ENCODE peak calls at places on chromosomes 2 and 18, in five cellular contexts. D is fibroblast of pulmonary artery; P is SK-N-DZ; N is glomerular endothelial cell; V is stimulated activated naive B cell treated with anti-CD40 and anti-IgM and Interleukin-4, amounts not matched to agents 10 μg/mL and 1 μg/mL and 100 μg/mL, for 72 hours. C is an unnamed sample.

GRCh38 chr2:151630372-151630771 is 103.9 kb downstream of the NEB start:
- DNase-seq in V (no peak), D (no peak), N (no peak), P (no peak), C (no peak)

GRCh38 chr18:832085-832681 is 20.1 kb upstream of the YES1 start:
- DNase-seq in D (no peak), P (peak), V (no peak), N (no peak), C (no peak)

GRCh38 chr2:200968162-200968561 is 4.7 kb upstream of the ORC2 start:
- DNase-seq in D (peak), P (no peak), N (no peak), V (no peak), C (no peak)

GRCh38 chr2:8582850-8583399 is 98.9 kb upstream of the ID2 start:
- DNase-seq in D (no peak), N (no peak), P (no peak), V (no peak), C (no peak)

GRCh38 chr2:127049927-127050802 is 56.8 kb downstream of the BIN1 start:
- DNase-seq in N (no peak), D (peak), V (no peak), P (peak), C (peak)

GRCh38 chr2:158575051-158575635 is 118.4 kb downstream of the PKP4 start:
- DNase-seq in V (no peak), N (peak), D (peak), P (no peak), C (no peak)

GRCh38 chr2:5791371-5791770 is 99.2 kb downstream of the SOX11 start:
- DNase-seq in P (no peak), V (no peak), D (no peak), N (no peak), C (no peak)

GRCh38 chr2:6531304-6531703 is 334.4 kb downstream of the CMPK2 start:
- DNase-seq in D (no peak), P (no peak), V (no peak), N (no peak), C (no peak)

GRCh38 chr2:214410128-214410775 is 602 bp upstream of the VWC2L start:
- DNase-seq in D (no peak), V (no peak), N (no peak), P (peak), C (no peak)

GRCh38 chr2:237447496-237447895 is 33.5 kb upstream of the COL6A3 start:
- DNase-seq in V (no peak), D (no peak), N (no peak), P (no peak), C (no peak)

GRCh38 chr2:72127401-72128058 is 20.1 kb downstream of the CYP26B1 start:
- DNase-seq in P (no peak), N (no peak), V (no peak), D (no peak), C (no peak)

GRCh38 chr2:79389475-79389874 is 123.4 kb upstream of the CTNNA2 start:
- DNase-seq in D (no peak), V (no peak), N (no peak), P (no peak), C (no peak)

GRCh38 chr2:60140180-60140579 is 413.3 kb downstream of the BCL11A start:
- DNase-seq in V (no peak), P (no peak), D (no peak), N (no peak), C (no peak)

GRCh38 chr2:170170281-170171035 is 7.5 kb upstream of the MYO3B start:
- DNase-seq in N (no peak), V (no peak), P (no peak), D (no peak), C (no peak)

GRCh38 chr18:21672868-21673267 is 31.7 kb downstream of the ABHD3 start:
- DNase-seq in V (no peak), N (no peak), D (no peak), P (no peak), C (no peak)

GRCh38 chr2:232038251-232038897 is 76.9 kb downstream of the DIS3L2 start:
- DNase-seq in V (no peak), P (no peak), D (peak), N (no peak), C (no peak)

GRCh38 chr2:121307048-121307447 is 22.0 kb upstream of the TFCP2L1 start:
- DNase-seq in V (no peak), P (no peak), D (no peak), N (no peak), C (no peak)

GRCh38 chr2:229431331-229431954 is 160.4 kb upstream of the PID1 start:
- DNase-seq in D (peak), V (no peak), N (no peak), P (peak), C (peak)

GRCh38 chr2:160075171-160075570 is 12.8 kb upstream of the PLA2R1 start:
- DNase-seq in V (no peak), P (no peak), N (peak), D (peak), C (peak)

GRCh38 chr2:237471457-237472186 is 15.4 kb upstream of the MLPH start:
- DNase-seq in P (peak), N (no peak), D (no peak), V (no peak), C (peak)

GRCh38 chr2:24115057-24115456 is 8.1 kb downstream of the PFN4 start:
- DNase-seq in N (no peak), D (peak), V (no peak), P (no peak), C (no peak)

GRCh38 chr18:59087391-59087790 is 52.3 kb upstream of the SEC11C start:
- DNase-seq in N (no peak), V (no peak), D (no peak), P (no peak), C (no peak)

GRCh38 chr2:62724886-62725711 is 19.6 kb downstream of the EHBP1 start:
- DNase-seq in D (no peak), P (no peak), V (no peak), N (no peak), C (no peak)

GRCh38 chr2:38446972-38447561 is 70.0 kb upstream of the ATL2 start:
- DNase-seq in P (no peak), V (no peak), N (no peak), D (no peak), C (no peak)

GRCh38 chr2:11325961-11326691 is 18.3 kb downstream of the ROCK2 start:
- DNase-seq in P (no peak), D (no peak), V (no peak), N (no peak), C (no peak)

GRCh38 chr2:38443021-38443541 is 66.0 kb upstream of the ATL2 start:
- DNase-seq in D (peak), N (no peak), V (no peak), P (peak), C (no peak)

GRCh38 chr2:140842110-140842509 is 1288.7 kb downstream of the LRP1B start:
- DNase-seq in D (no peak), V (no peak), N (no peak), P (no peak), C (no peak)

GRCh38 chr2:239276813-239277193 is 124.0 kb downstream of the HDAC4 start:
- DNase-seq in N (no peak), D (no peak), V (no peak), P (peak), C (no peak)

GRCh38 chr18:12518326-12518725 is 110.6 kb downstream of the PRELID3A start:
- DNase-seq in N (no peak), D (peak), V (no peak), P (no peak), C (no peak)

GRCh38 chr18:27413495-27414401 is 228.6 kb upstream of the CHST9 start:
- DNase-seq in D (peak), N (no peak), P (peak), V (no peak), C (no peak)

GRCh38 chr2:48249093-48249492 is 280.9 kb upstream of the STON1 start:
- DNase-seq in V (no peak), P (no peak), D (peak), N (no peak), C (no peak)

GRCh38 chr2:46400041-46400440 is 79.3 kb upstream of the TMEM247 start:
- DNase-seq in V (no peak), N (no peak), P (no peak), D (no peak), C (no peak)

GRCh38 chr2:38277245-38278119 is 99.6 kb downstream of the ATL2 start:
- DNase-seq in N (no peak), P (no peak), V (no peak), D (no peak), C (no peak)

GRCh38 chr18:78448106-78448505 is 531.5 kb upstream of the SALL3 start:
- DNase-seq in V (no peak), N (no peak), P (no peak), D (no peak), C (no peak)

GRCh38 chr2:62284980-62285379 is 89.1 kb downstream of the B3GNT2 start:
- DNase-seq in P (no peak), V (no peak), N (no peak), D (no peak), C (no peak)

GRCh38 chr18:49846263-49846662 is 32.9 kb upstream of the ACAA2 start:
- DNase-seq in V (no peak), N (no peak), P (peak), D (peak), C (no peak)